ENCODE peak calls at places on chromosomes 2 and 18, in four cellular contexts. E is mesendoderm, T is mesenchymal stem cell, Q is H9. P is an unnamed sample.

GRCh38 chr2:191302459-191303155 is 57.4 kb downstream of the MYO1B start:
- DNase-seq in T (peak), E (peak), Q (no peak), P (peak)

GRCh38 chr2:206614825-206615224 is 27.5 kb upstream of the FAM237A start:
- DNase-seq in T (peak), E (peak), Q (no peak), P (peak)

GRCh38 chr2:120253021-120253882 is 600 bp downstream of the RALB start:
- DNase-seq in Q (peak), T (peak), E (peak), P (peak)

GRCh38 chr2:109473616-109474318 is 140.0 kb downstream of the SEPTIN10 start:
- DNase-seq in Q (no peak), E (no peak), T (no peak), P (no peak)

GRCh38 chr2:38076250-38076709 is 329 bp upstream of the CYP1B1 start:
- DNase-seq in E (peak), T (peak), Q (peak), P (peak)

GRCh38 chr2:42169869-42170465 is 814 bp downstream of the EML4 start:
- DNase-seq in T (peak), E (no peak), Q (no peak), P (peak)

GRCh38 chr2:172234716-172235661 is 132.3 kb upstream of the DLX2 start:
- DNase-seq in E (peak), T (no peak), Q (peak), P (no peak)

GRCh38 chr2:133477614-133477990 is 90.7 kb downstream of the NCKAP5 start:
- DNase-seq in Q (no peak), T (no peak), E (no peak), P (peak)

GRCh38 chr2:169086893-169087467 is 17.6 kb downstream of the DHRS9 start:
- DNase-seq in T (no peak), E (no peak), Q (no peak), P (no peak)

GRCh38 chr2:43790118-43790517 is 16.3 kb downstream of the DYNC2LI1 start:
- DNase-seq in Q (no peak), T (no peak), E (no peak), P (peak)

GRCh38 chr2:168357799-168358504 is 98.1 kb upstream of the CERS6 start:
- DNase-seq in Q (no peak), E (no peak), T (no peak), P (no peak)

GRCh38 chr2:5977477-5977876 is 285.3 kb downstream of the SOX11 start:
- DNase-seq in T (no peak), E (peak), Q (no peak), P (no peak)

GRCh38 chr2:119809329-119810038 is 49.8 kb downstream of the PTPN4 start:
- DNase-seq in Q (no peak), E (no peak), T (peak), P (peak)

GRCh38 chr2:147177449-147177848 is 667.4 kb upstream of the ACVR2A start:
- DNase-seq in E (no peak), Q (no peak), T (no peak), P (no peak)

GRCh38 chr2:221429741-221430491 is 142.2 kb downstream of the EPHA4 start:
- DNase-seq in Q (no peak), E (no peak), T (peak), P (peak)

DNA sequence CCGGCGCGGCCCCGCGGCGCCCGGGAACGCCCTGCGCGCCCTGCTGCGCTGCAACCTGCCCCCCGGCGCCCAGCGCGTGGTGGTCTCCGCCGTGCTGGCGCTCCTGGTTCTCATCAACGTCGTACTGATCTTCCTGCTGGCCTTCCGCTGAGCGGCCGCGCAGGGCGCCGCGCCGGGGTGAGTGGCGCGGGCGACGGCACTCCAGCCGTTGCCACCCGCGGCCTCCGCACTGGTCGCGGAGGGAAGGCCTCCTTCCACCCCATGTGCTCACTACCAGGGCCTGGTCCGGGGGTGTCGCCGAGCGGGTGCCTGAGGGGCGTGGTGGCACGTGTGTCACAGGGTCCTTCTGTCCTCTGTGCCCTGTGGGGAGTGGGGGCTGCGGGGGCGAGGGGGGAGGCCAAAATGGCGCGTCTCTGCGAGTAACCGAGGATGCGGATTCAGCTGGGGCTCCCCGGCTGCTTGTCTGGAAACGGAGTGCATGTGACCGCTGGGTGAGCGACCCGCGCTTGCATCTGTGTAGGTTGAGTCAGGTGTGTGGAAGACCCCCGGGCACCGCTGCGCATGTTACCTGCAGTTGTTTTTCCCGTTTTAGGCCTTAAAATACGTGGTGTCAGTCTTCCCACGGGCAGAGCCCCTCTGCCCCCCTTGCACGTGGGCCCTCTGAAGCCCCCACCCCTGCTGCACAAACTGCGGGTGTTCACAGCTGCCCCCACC is 58.0 kb downstream of the FAM168B start:
- DNase-seq in T (no peak), Q (no peak), E (peak), P (no peak)
- H2AK5ac ChIP-seq in T (no peak), Q (no peak), E (no peak), P (no peak)

GRCh38 chr2:54677476-54678265 is 45.8 kb upstream of the EML6 start:
- DNase-seq in T (no peak), E (no peak), Q (no peak), P (peak)

GRCh38 chr2:54676656-54677055 is 46.8 kb upstream of the EML6 start:
- DNase-seq in Q (no peak), E (no peak), T (no peak), P (peak)

GRCh38 chr2:54673501-54673998 is 49.9 kb upstream of the EML6 start:
- DNase-seq in E (no peak), Q (no peak), T (no peak), P (no peak)

GRCh38 chr2:54675281-54675680 is 48.2 kb upstream of the EML6 start:
- DNase-seq in T (no peak), Q (no peak), E (no peak), P (no peak)

GRCh38 chr2:54675738-54676137 is 47.7 kb upstream of the EML6 start:
- DNase-seq in E (no peak), Q (no peak), T (no peak), P (no peak)
- H2AK5ac ChIP-seq in E (no peak), Q (no peak), T (no peak), P (peak)

GRCh38 chr2:64617631-64618151 is 36.0 kb downstream of the SERTAD2 start:
- DNase-seq in Q (no peak), E (no peak), T (no peak), P (no peak)
- H2AK5ac ChIP-seq in Q (no peak), E (no peak), T (no peak), P (no peak)

DNA sequence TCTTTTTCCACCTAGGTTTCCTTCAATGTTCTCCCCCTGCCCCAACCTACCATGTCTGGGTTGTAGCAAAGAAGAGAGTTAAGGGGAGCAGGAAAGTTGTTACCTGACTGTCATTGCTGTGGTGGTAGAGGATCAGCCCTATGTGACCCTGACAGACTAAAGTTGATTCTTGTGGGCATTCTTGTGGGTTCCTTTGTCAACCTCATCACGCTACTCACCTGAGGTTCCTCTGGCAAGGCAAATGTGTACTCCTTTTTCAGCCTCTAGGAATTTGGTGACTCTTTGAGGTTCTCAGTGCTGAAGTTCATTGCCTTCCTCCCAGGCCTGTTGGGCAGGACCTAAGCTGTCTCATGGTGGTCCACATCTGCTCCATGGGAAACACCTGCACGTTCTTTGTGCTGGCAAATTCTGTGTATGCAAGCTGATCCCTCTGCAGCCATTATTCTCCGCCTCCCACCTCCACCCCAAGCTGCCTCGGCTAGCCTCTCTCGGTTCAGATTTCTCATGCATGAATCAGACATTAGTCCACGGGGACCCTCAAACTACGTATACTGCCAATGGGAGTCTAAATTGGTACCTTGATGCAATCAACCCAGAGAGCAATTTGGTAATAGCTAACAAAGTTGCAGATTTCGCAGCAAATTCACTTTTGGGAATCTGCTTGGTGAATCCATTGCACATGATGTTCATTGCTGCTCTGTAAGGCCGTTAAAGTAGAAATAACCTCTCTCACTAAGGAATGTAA is 1.5 kb upstream of the GMCL1 start:
- DNase-seq in Q (no peak), T (no peak), E (no peak), P (no peak)
- H2AK5ac ChIP-seq in Q (no peak), T (no peak), E (no peak), P (peak)

GRCh38 chr2:225452677-225453076 is 53.2 kb downstream of the NYAP2 start:
- DNase-seq in T (no peak), Q (no peak), E (no peak), P (no peak)
- H2AK5ac ChIP-seq in T (no peak), Q (no peak), E (no peak), P (no peak)

GRCh38 chr2:16409006-16409390 is 256.6 kb downstream of the CYRIA start:
- DNase-seq in E (peak), Q (no peak), T (no peak), P (no peak)
- H2AK5ac ChIP-seq in E (no peak), Q (no peak), T (no peak), P (no peak)

GRCh38 chr2:127408807-127409099 is 9.5 kb upstream of the PROC start:
- DNase-seq in Q (no peak), T (no peak), E (no peak), P (no peak)
- H2AK5ac ChIP-seq in Q (no peak), T (peak), E (no peak), P (peak)

GRCh38 chr2:113202305-113203216 is 28.8 kb downstream of the PSD4 start:
- DNase-seq in E (no peak), T (no peak), Q (peak), P (no peak)
- H2AK5ac ChIP-seq in E (no peak), T (peak), Q (no peak), P (no peak)

GRCh38 chr18:30888344-30888743 is 154.2 kb downstream of the DSC3 start:
- DNase-seq in Q (no peak), T (no peak), E (no peak), P (no peak)

GRCh38 chr18:30889582-30890301 is 152.8 kb downstream of the DSC3 start:
- DNase-seq in T (peak), Q (peak), E (peak), P (no peak)

GRCh38 chr18:30886998-30887397 is 155.5 kb downstream of the DSC3 start:
- DNase-seq in E (no peak), Q (no peak), T (no peak), P (no peak)
- H2AK5ac ChIP-seq in E (no peak), Q (no peak), T (no peak), P (no peak)